ENCODE peak calls at places on chromosomes 11 and 22, in six cellular contexts. R is mesenchymal stem cell; O is activated T-helper 1 cell treated with anti-CD3 and anti-CD28 coated beads, Interleukin-12 subunit alpha, Interleukin-12 subunit beta, Interleukin-2, Interleukin-4 antibody, amounts not matched to agents 30 ng/mL and 10 ng/mL and 1 ng/mL, durations not matched to agents 14 hours and 24 hours and 36 hours; C is amygdala; G is cardiac fibroblast; Y is T1000. Q is an unnamed sample.

GRCh38 chr11:57049749-57050148 is 61.0 kb downstream of the OR5AK2 start:
- DNase-seq in C (no peak), Y (no peak), G (no peak), R (no peak), O (no peak), Q (no peak)

GRCh38 chr11:121499405-121499804 is 46.6 kb upstream of the SORL1-AS1 start:
- DNase-seq in Y (no peak), G (no peak), R (peak), C (no peak), O (no peak), Q (no peak)

GRCh38 chr11:104043137-104043536 is 6.7 kb downstream of the DDI1 start:
- DNase-seq in C (no peak), R (no peak), Y (no peak), G (no peak), O (no peak), Q (no peak)

GRCh38 chr11:120956710-120957500 is 67.0 kb upstream of the TBCEL start:
- DNase-seq in R (no peak), C (no peak), G (no peak), O (no peak), Y (no peak), Q (no peak)

GRCh38 chr11:127493330-127493729 is 492.8 kb upstream of the KIRREL3 start:
- DNase-seq in R (peak), G (peak), O (no peak), Y (no peak), C (no peak), Q (no peak)

GRCh38 chr11:111440416-111441205 is 61.5 kb upstream of the POU2AF1 start:
- DNase-seq in R (no peak), Y (no peak), C (no peak), G (no peak), O (no peak), Q (no peak)

GRCh38 chr11:1078191-1078601 is 3.5 kb downstream of the MUC2 start:
- DNase-seq in R (no peak), C (no peak), G (no peak), Y (no peak), O (no peak), Q (no peak)

GRCh38 chr22:36817429-36817783 is 571 bp upstream of the PVALB start:
- DNase-seq in Y (no peak), C (no peak), G (no peak), O (no peak), R (no peak), Q (no peak)

GRCh38 chr11:74255741-74256369 is 55.6 kb downstream of the P4HA3 start:
- DNase-seq in C (no peak), G (peak), R (peak), O (peak), Y (no peak), Q (peak)

GRCh38 chr11:5196067-5196466 is 4.4 kb downstream of the OR51V1 start:
- DNase-seq in G (no peak), C (no peak), Y (no peak), R (no peak), O (no peak), Q (no peak)

GRCh38 chr11:124276081-124276480 is 19.9 kb downstream of the OR8G5 start:
- DNase-seq in Y (no peak), R (peak), C (no peak), O (no peak), G (peak), Q (no peak)

GRCh38 chr11:125465254-125465653 is 30.8 kb downstream of the FEZ1 start:
- DNase-seq in R (no peak), C (no peak), G (no peak), Y (no peak), O (no peak), Q (no peak)

Q was measured in gastrocnemius medialis.